ENCODE peak calls at places on chromosomes 13 and 19, in seven cellular contexts. R is HCT116, U is GM12878, P is SK-N-SH, F is H1, I is K562, D is HepG2. V is an unnamed sample.
A peak's percentile ranks its signal among the peaks of the same experiment; 100 is the strongest.

GRCh38 chr13:112940236-112940635 is 28.8 kb upstream of the MCF2L start:
- DNase-seq in R (no peak), U (no peak), P (peak; percentile 83), F (no peak), I (no peak), D (no peak), V (no peak)

GRCh38 chr13:27283906-27284523 is 13.4 kb downstream of the RASL11A start:
- DNase-seq in R (peak; percentile 15), U (no peak), P (peak; percentile 28), F (no peak), I (peak; percentile 13), D (no peak), V (no peak)

GRCh38 chr13:112696001-112696868 is 6.4 kb downstream of the ATP11A start:
- DNase-seq in R (no peak), U (no peak), P (no peak), F (no peak), I (no peak), D (no peak), V (no peak)

GRCh38 chr13:45406421-45406820 is 11.8 kb downstream of the SLC25A30 start:
- DNase-seq in R (no peak), U (no peak), P (no peak), F (no peak), I (no peak), D (no peak), V (no peak)

GRCh38 chr13:31920301-31920818 is 111.2 kb upstream of the FRY start:
- DNase-seq in R (no peak), U (no peak), P (no peak), F (no peak), I (no peak), D (no peak), V (no peak)

GRCh38 chr13:94586371-94586770 is 9.6 kb downstream of the TGDS start:
- DNase-seq in R (no peak), U (no peak), P (no peak), F (no peak), I (no peak), D (no peak), V (no peak)

GRCh38 chr19:15223649-15224371 is 8.4 kb downstream of the EPHX3 start:
- DNase-seq in R (no peak), U (no peak), P (no peak), F (no peak), I (no peak), D (no peak), V (no peak)

GRCh38 chr19:14632286-14632685 is 42.4 kb downstream of the ADGRE3 start:
- DNase-seq in R (peak; percentile 75), U (peak; percentile 40), P (peak; percentile 37), F (no peak), I (peak; percentile 83), D (peak; percentile 32), V (peak; percentile 7)

GRCh38 chr19:19447536-19448237 is 42.2 kb downstream of the GATAD2A start:
- DNase-seq in R (no peak), U (no peak), P (no peak), F (no peak), I (no peak), D (no peak), V (no peak)

GRCh38 chr19:33134571-33135041 is 2.7 kb downstream of the WDR88 start:
- DNase-seq in R (no peak), U (no peak), P (peak; percentile 44), F (peak; percentile 56), I (peak; percentile 33), D (no peak), V (no peak)

GRCh38 chr13:33723365-33723764 is 94.6 kb upstream of the RFC3 start:
- DNase-seq in R (no peak), U (no peak), P (no peak), F (no peak), I (no peak), D (peak; percentile 32), V (no peak)

GRCh38 chr19:38319421-38320258 is at the start of gene KCNK6:
- DNase-seq in R (no peak), U (no peak), P (peak; percentile 72), F (peak; percentile 87), I (no peak), D (no peak), V (peak; percentile 73)
- TF ChIP-seq JUND in R (no peak), U (no peak), P (no peak), F (no peak), I (no peak), D (no peak), V (no peak)

DNA sequence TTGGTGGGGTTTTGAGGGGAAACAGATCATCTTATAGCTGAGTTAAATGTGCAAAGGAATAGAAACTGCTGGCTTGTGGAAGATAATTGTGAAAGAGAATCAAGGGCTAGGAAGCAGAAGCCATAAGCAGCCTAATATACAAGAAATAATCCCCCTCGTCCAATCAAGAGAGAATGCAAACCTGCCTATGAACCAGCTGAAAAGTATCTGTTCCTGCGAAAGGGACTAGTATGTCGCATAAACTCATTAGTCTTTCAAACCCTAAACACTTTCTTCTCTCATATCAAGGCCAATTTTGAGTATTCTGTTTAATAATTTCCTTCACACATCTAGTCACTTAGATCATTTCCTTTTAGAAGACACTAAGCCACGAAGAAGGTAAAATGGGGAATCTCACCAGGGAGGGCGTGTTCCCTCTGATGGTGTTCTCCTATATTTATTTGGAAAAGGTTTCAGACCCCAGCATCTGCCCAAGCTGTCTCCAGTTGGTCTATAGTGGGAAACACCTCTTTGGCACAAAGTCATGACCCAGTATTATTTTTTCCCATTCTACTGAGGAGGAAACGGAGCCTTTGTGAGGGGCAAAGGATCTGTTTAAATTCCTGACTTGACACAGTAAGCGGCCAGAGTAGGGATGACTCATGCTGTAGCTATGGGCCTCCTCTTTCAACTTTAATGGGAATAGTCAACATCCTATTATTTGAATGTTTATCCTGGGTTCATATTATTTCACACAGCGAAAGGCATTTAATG is 126.3 kb downstream of the FOXO1 start:
- DNase-seq in R (peak; percentile 48), U (no peak), P (no peak), F (no peak), I (no peak), D (peak; percentile 96), V (no peak)
- TF ChIP-seq JUND in R (peak; percentile 78), U (no peak), P (peak; percentile 94), F (peak; percentile 100), I (no peak), D (peak; percentile 99), V (peak; percentile 33)

GRCh38 chr19:12801466-12802266 is at the start of the genes PRDX2 and THSD8:
- DNase-seq in R (no peak), U (no peak), P (peak; percentile 94), F (peak; percentile 87), I (peak; percentile 89), D (peak; percentile 53), V (peak; percentile 67)
- TF ChIP-seq JUND in R (peak; percentile 94), U (peak; percentile 100), P (no peak), F (peak; percentile 98), I (no peak), D (no peak), V (no peak)

GRCh38 chr19:7333198-7334118 is 15.3 kb upstream of the ARHGEF18 start:
- DNase-seq in R (no peak), U (peak; percentile 92), P (no peak), F (no peak), I (no peak), D (no peak), V (no peak)
- TF ChIP-seq JUND in R (no peak), U (no peak), P (no peak), F (no peak), I (no peak), D (no peak), V (no peak)

GRCh38 chr13:75255653-75256052 is 226.3 kb downstream of the TBC1D4 start:
- DNase-seq in R (no peak), U (no peak), P (no peak), F (no peak), I (no peak), D (no peak), V (no peak)

GRCh38 chr13:75255159-75255558 is 226.8 kb downstream of the TBC1D4 start:
- DNase-seq in R (no peak), U (no peak), P (no peak), F (no peak), I (no peak), D (no peak), V (no peak)

GRCh38 chr13:75251188-75251587 is 230.8 kb downstream of the TBC1D4 start:
- DNase-seq in R (no peak), U (no peak), P (no peak), F (no peak), I (no peak), D (no peak), V (no peak)

GRCh38 chr13:75258159-75258782 is 223.7 kb downstream of the TBC1D4 start:
- DNase-seq in R (peak; percentile 23), U (no peak), P (peak; percentile 36), F (no peak), I (peak; percentile 7), D (peak; percentile 16), V (no peak)

GRCh38 chr13:75256922-75257321 is 225.0 kb downstream of the TBC1D4 start:
- DNase-seq in R (no peak), U (no peak), P (no peak), F (no peak), I (no peak), D (peak; percentile 18), V (no peak)
- TF ChIP-seq JUND in R (no peak), U (no peak), P (no peak), F (no peak), I (no peak), D (no peak), V (no peak)

GRCh38 chr13:49610176-49610575 is 18.1 kb upstream of the ARL11 start:
- DNase-seq in R (no peak), U (no peak), P (peak; percentile 47), F (no peak), I (no peak), D (no peak), V (no peak)
- TF ChIP-seq JUND in R (no peak), U (no peak), P (no peak), F (no peak), I (no peak), D (no peak), V (no peak)

GRCh38 chr13:57925250-57925649 is 293.7 kb downstream of the PCDH17 start:
- DNase-seq in R (no peak), U (no peak), P (no peak), F (no peak), I (no peak), D (no peak), V (no peak)
- TF ChIP-seq JUND in R (no peak), U (no peak), P (no peak), F (no peak), I (no peak), D (no peak), V (no peak)

V was measured in T47D.